ENCODE peak calls at places on chromosome 4, in ten cellular contexts. M is HFFc6, N is WTC11, P is endothelial cell, E is cardiac muscle cell, U is omental fat pad, D is A673, T is upper lobe of right lung, K is fibroblast of the aortic adventitia, X is GM10248. Y is an unnamed sample.

GRCh38 chr4:94516067-94516466 is 64.3 kb downstream of the PDLIM5 start:
- DNase-seq in U (no peak), D (no peak), K (peak), X (no peak), M (peak), T (no peak), N (no peak), P (no peak), E (peak), Y (peak)

GRCh38 chr4:6362896-6363295 is 93.2 kb downstream of the WFS1 start:
- DNase-seq in M (no peak), X (peak), P (peak), E (peak), N (peak), U (no peak), D (peak), K (peak), T (no peak), Y (no peak)

GRCh38 chr4:112523008-112523440 is 7.0 kb upstream of the NEUROG2 start:
- DNase-seq in X (peak), K (peak), M (no peak), U (no peak), E (peak), N (peak), D (peak), P (peak), T (no peak), Y (no peak)

GRCh38 chr4:3030551-3031356 is 43.6 kb downstream of the HTT-AS start:
- DNase-seq in E (no peak), U (no peak), M (no peak), X (no peak), K (no peak), N (no peak), P (no peak), D (no peak), T (no peak), Y (no peak)

GRCh38 chr4:6924361-6924779 is 14.7 kb downstream of the TBC1D14 start:
- DNase-seq in E (no peak), D (no peak), N (no peak), U (no peak), T (no peak), X (no peak), M (no peak), K (no peak), P (no peak), Y (no peak)

GRCh38 chr4:183348706-183349659 is 26.8 kb upstream of the CLDN24 start:
- DNase-seq in T (no peak), M (peak), U (no peak), K (peak), E (peak), D (no peak), P (no peak), X (no peak), N (no peak), Y (peak)

GRCh38 chr4:43564601-43565000 is 672.1 kb downstream of the GRXCR1 start:
- DNase-seq in E (no peak), D (no peak), M (no peak), N (no peak), K (no peak), U (no peak), X (no peak), P (no peak), T (no peak), Y (no peak)

GRCh38 chr4:14399919-14400706 is 602.2 kb upstream of the CPEB2 start:
- DNase-seq in T (no peak), U (no peak), K (no peak), E (no peak), D (peak), N (no peak), M (no peak), P (no peak), X (no peak), Y (no peak)

GRCh38 chr4:149914521-149915115 is 99.0 kb upstream of the IQCM start:
- DNase-seq in E (peak), U (no peak), K (peak), M (peak), X (peak), P (peak), T (no peak), N (peak), D (peak), Y (no peak)

GRCh38 chr4:39442910-39443480 is 15.7 kb downstream of the RPL9 start:
- DNase-seq in P (no peak), U (no peak), N (no peak), D (no peak), M (no peak), E (no peak), T (no peak), K (no peak), X (no peak), Y (no peak)

GRCh38 chr4:67907650-67908049 is 23.8 kb upstream of the TMPRSS11D start:
- DNase-seq in U (no peak), T (no peak), N (no peak), X (no peak), K (no peak), E (no peak), P (no peak), M (no peak), D (no peak), Y (no peak)

GRCh38 chr4:93788712-93789111 is 39.8 kb upstream of the ATOH1 start:
- DNase-seq in D (peak), U (no peak), T (no peak), N (no peak), E (peak), K (peak), X (peak), P (peak), M (peak), Y (no peak)

GRCh38 chr4:75737398-75737797 is 13.0 kb downstream of the USO1 start:
- DNase-seq in U (no peak), K (no peak), N (no peak), D (no peak), X (no peak), P (no peak), M (no peak), T (no peak), E (no peak), Y (no peak)

GRCh38 chr4:143721317-143721716 is 20.8 kb upstream of the FREM3 start:
- DNase-seq in E (no peak), T (no peak), X (no peak), M (no peak), N (no peak), K (no peak), U (no peak), D (no peak), P (no peak), Y (no peak)

GRCh38 chr4:24912252-24913098 is at the start of gene CCDC149:
- DNase-seq in T (peak), P (peak), E (peak), U (peak), M (peak), K (peak), X (peak), N (peak), D (peak), Y (no peak)
- TF ChIP-seq CTCF in T (peak), P (no peak), E (no peak), U (no peak), M (peak), K (no peak), X (no peak), N (no peak), D (no peak), Y (no peak)

DNA sequence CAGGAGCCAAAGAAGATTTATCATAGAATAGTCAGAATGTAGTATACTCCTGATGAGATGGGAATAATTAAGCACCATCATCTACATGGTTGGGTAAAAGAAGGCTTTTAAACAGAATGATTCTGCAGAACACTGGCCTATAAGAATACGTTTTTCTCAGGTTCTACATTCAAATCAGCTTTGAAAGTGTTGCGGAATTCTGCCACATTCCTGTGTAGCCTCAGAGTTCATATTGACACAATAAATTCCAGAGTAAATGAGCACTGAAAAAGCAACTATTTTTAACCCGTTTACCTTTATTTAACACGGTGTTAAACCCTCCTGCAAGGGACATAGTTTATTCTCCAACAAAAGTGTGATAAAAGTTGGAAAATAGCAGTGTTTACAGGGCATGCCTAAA is 950.2 kb upstream of the SLIT2 start:
- DNase-seq in U (no peak), E (no peak), P (no peak), X (no peak), K (no peak), N (no peak), T (no peak), M (no peak), D (no peak), Y (no peak)
- TF ChIP-seq CTCF in U (no peak), E (no peak), P (no peak), X (no peak), K (no peak), N (no peak), T (no peak), M (no peak), D (no peak), Y (no peak)

DNA sequence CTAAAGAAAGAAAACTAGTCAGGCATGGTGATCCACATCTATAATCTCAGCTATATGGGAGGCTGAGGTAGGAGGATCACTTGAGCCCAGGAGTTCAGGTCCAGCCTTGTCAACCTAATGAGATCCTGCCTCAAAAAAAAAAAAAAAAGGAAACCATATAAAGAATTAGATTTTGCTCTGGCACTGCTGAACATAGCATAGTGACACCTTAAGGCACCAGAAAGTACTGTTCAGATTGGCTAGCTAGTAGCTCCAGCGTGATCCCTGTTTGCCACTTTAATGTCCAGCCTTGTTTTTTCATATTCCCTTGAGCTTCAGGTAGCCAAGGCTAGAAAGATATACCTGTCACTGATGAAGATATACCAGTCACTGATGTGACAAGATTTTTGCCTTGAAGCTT is 34.1 kb downstream of the EXOC1 start:
- DNase-seq in X (no peak), D (no peak), K (no peak), E (no peak), P (no peak), M (no peak), T (no peak), N (no peak), U (no peak), Y (no peak)
- TF ChIP-seq CTCF in X (no peak), D (peak), K (no peak), E (no peak), P (no peak), M (peak), T (no peak), N (no peak), U (no peak), Y (no peak)

GRCh38 chr4:127810551-127810950 is 28.4 kb downstream of the HSPA4L start:
- DNase-seq in E (no peak), D (no peak), P (no peak), T (no peak), X (no peak), M (no peak), U (no peak), N (no peak), K (no peak), Y (no peak)

DNA sequence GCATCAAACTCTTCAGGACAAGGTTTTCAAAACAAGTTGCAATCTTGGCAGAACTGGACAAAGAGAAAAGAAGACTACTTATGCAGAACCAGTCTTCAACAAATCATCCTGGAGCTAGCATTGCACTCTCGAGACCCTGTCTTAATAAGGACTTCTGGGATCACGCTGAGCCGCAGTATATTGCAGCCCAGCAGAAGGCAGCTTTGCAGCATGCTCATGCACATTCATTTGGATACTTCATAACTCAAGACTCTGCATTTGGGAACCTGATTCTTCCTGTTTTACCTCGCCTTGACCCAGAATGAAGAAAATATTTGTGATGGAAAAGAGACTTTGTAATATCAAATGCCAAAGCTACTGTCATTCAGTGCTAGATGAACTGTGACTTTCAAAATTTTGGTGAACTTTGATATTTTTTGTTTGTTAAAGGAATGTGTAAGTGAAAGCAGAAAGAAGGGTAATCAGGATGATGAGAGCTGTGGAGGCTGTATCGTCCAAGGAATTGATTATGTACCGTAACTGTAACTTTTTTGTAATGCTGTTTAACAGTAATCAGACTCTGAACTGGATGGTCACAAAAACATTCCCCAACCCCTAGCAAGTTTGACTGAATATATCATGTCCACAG is 27.2 kb downstream of the HSPA4L start:
- DNase-seq in N (no peak), D (peak), M (peak), T (no peak), P (peak), K (peak), X (no peak), U (no peak), E (peak), Y (no peak)
- TF ChIP-seq CTCF in N (no peak), D (peak), M (peak), T (no peak), P (no peak), K (peak), X (peak), U (no peak), E (peak), Y (peak)

DNA sequence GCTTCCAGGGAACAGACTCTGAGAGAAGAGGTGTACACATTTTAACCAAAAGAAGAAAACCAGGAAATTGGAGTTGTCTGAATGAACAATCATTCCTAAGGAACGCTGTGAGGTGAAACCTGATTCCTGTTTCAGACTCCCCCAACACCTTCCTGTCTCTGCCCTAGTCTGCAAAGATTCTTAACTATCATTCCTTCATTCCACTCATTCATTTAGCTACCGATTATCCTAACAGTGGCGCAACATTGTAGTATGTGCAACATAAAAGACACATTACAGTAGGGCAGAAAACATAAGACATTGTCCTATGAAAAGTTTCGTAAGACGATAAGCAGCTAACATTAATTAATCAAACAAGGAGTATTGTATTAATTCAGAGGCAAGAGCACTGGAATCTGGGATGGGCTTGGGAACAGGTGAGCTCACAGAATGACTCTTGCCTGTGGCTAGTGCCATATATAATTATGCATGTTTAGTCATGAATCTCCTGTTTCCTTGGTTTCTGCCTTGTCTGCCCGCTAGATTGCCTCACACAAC is 23.8 kb upstream of the ADH7 start:
- DNase-seq in X (no peak), E (peak), U (no peak), T (no peak), P (no peak), M (no peak), D (no peak), K (no peak), N (no peak), Y (no peak)
- TF ChIP-seq CTCF in X (no peak), E (no peak), U (no peak), T (no peak), P (no peak), M (no peak), D (no peak), K (no peak), N (no peak), Y (no peak)

DNA sequence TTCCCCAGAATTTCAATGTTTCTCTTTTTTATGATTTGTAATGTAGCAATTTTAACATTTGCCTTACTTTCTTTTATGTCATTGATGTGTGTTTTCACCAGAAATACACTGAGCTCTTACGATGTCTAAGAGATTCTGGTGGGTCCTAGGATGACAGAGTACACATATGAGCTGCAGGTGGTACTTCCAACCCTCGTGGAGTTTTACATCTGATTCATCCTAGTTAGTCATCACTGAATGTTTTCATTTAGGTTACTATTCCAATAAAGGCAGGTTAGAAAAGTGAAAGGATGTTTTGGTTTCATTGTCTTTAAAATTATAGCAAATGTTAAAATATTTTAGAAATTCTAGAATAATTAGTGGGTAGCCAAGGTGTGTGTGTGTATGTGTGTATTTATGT is 605.9 kb downstream of the ADGRL3 start:
- DNase-seq in U (no peak), N (no peak), X (no peak), P (no peak), T (no peak), M (no peak), K (no peak), D (no peak), E (no peak), Y (no peak)
- TF ChIP-seq CTCF in U (no peak), N (no peak), X (no peak), P (no peak), T (no peak), M (no peak), K (no peak), D (no peak), E (no peak), Y (no peak)

DNA sequence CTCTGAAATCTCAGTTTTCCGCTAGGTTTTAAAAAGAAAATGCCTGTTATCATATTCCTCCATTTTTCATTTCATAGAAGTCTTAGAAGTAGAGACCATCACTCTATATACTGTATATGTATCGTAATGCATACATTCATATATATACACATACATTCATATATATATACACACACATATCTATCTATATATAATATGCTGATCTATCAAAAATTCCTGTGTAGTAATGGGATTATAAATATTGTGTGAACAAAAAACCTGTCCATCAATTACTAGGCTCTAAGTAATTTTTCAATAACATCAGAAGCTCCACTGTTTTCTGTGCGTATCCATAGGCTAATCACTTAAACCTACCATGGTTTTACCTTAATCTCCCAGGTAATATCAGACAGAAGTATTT is 150.2 kb downstream of the DCHS2 start:
- DNase-seq in U (no peak), D (no peak), N (no peak), M (no peak), X (no peak), P (no peak), E (no peak), K (no peak), T (no peak), Y (no peak)
- TF ChIP-seq CTCF in U (no peak), D (no peak), N (no peak), M (no peak), X (no peak), P (no peak), E (no peak), K (no peak), T (no peak), Y (no peak)

DNA sequence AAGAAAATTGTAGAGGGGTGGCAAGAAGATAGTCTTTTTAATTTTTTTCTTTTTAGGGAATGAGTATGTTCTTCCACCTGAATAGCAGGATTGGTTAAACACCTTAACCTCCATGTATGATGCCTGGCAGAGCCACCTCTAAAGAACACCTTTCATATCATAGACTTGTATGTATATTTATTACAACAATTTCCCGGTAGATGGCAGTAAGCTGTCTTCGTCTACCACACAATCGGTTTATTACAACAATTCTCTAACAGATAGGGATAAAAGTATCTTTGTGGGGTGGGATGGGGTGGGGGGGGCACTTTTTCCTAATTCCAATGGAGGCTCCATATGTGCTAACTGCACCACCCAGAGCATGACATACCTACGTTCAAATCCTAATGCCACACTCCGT is 255.5 kb downstream of the LDB2 start:
- DNase-seq in X (no peak), N (no peak), K (peak), E (peak), D (peak), T (no peak), U (no peak), P (no peak), M (no peak), Y (no peak)
- TF ChIP-seq CTCF in X (no peak), N (no peak), K (peak), E (no peak), D (peak), T (peak), U (no peak), P (no peak), M (peak), Y (no peak)

Y was measured in AG04449.